ENCODE peak calls at places on chromosomes 11 and 22, in seven cellular contexts. E is CD8-positive, alpha-beta memory T cell; W is NAMALWA; C is Calu3; T is adipocyte; V is stimulated activated CD4-positive, alpha-beta T cell treated with anti-CD3 and anti-CD28 coated beads, Interleukin-12 subunit alpha, Interleukin-12 subunit beta, amount 100 ng/mL, for 48 hours; Z is hippocampal formation. B is an unnamed sample.

GRCh38 chr11:72867970-72868369 is 53.8 kb downstream of the ATG16L2 start:
- DNase-seq in E (no peak), W (no peak), C (no peak), T (no peak), V (no peak), Z (no peak), B (no peak)

GRCh38 chr11:62012451-62013265 is 45.2 kb upstream of the FTH1 start:
- DNase-seq in E (no peak), W (no peak), C (peak; percentile 18), T (peak; percentile 24), V (no peak), Z (no peak), B (no peak)

GRCh38 chr11:131998020-131998419 is 627.6 kb downstream of the NTM start:
- DNase-seq in E (no peak), W (no peak), C (no peak), T (no peak), V (no peak), Z (no peak), B (no peak)

GRCh38 chr11:47863189-47863892 is 15.2 kb upstream of the NUP160 start:
- DNase-seq in E (peak; percentile 39), W (peak; percentile 80), C (no peak), T (peak; percentile 93), V (no peak), Z (peak; percentile 12), B (peak; percentile 66)

GRCh38 chr22:43333978-43334377 is 9.2 kb downstream of the SCUBE1 start:
- DNase-seq in E (no peak), W (no peak), C (no peak), T (no peak), V (no peak), Z (no peak), B (no peak)

GRCh38 chr11:8735094-8735493 is 52.5 kb downstream of the RPL27A start:
- DNase-seq in E (no peak), W (no peak), C (no peak), T (no peak), V (no peak), Z (no peak), B (no peak)

GRCh38 chr11:11243790-11244469 is 109.1 kb downstream of the CSNK2A3 start:
- DNase-seq in E (peak; percentile 23), W (peak; percentile 90), C (peak; percentile 42), T (no peak), V (no peak), Z (no peak), B (peak; percentile 87)

GRCh38 chr11:9760180-9760550 is 96.3 kb downstream of the SWAP70 start:
- DNase-seq in E (no peak), W (no peak), C (no peak), T (peak; percentile 92), V (no peak), Z (peak; percentile 29), B (no peak)

GRCh38 chr22:38353142-38353629 is 36.0 kb upstream of the CSNK1E start:
- DNase-seq in E (peak; percentile 63), W (peak; percentile 64), C (peak; percentile 81), T (peak; percentile 82), V (peak; percentile 33), Z (no peak), B (peak; percentile 63)

GRCh38 chr11:92801685-92802084 is 167.8 kb upstream of the MTNR1B start:
- DNase-seq in E (no peak), W (no peak), C (no peak), T (no peak), V (no peak), Z (no peak), B (no peak)

GRCh38 chr22:25406510-25407210 is 157.8 kb upstream of the GRK3 start:
- DNase-seq in E (no peak), W (no peak), C (no peak), T (no peak), V (no peak), Z (no peak), B (no peak)

GRCh38 chr11:72629266-72629665 is 45.0 kb downstream of the PDE2A start:
- DNase-seq in E (no peak), W (no peak), C (no peak), T (no peak), V (no peak), Z (peak; percentile 46), B (no peak)

GRCh38 chr22:32389685-32390084 is 22.4 kb downstream of the RTCB start:
- DNase-seq in E (no peak), W (peak; percentile 59), C (peak; percentile 22), T (peak; percentile 26), V (no peak), Z (no peak), B (peak; percentile 13)

GRCh38 chr11:119319702-119320592 is 3.0 kb upstream of the MCAM start:
- DNase-seq in E (no peak), W (no peak), C (no peak), T (no peak), V (no peak), Z (peak; percentile 61), B (no peak)

GRCh38 chr11:75347781-75348613 is 3.5 kb downstream of the ARRB1 start:
- DNase-seq in E (no peak), W (no peak), C (no peak), T (peak; percentile 86), V (no peak), Z (no peak), B (no peak)

GRCh38 chr11:107719557-107720304 is 7.9 kb upstream of the SLN start:
- DNase-seq in E (no peak), W (no peak), C (no peak), T (peak; percentile 23), V (no peak), Z (peak; percentile 59), B (no peak)

GRCh38 chr11:114183041-114183511 is 113.1 kb upstream of the NNMT start:
- DNase-seq in E (peak; percentile 57), W (no peak), C (no peak), T (no peak), V (peak; percentile 28), Z (no peak), B (peak; percentile 56)

GRCh38 chr22:48323746-48324145 is 1503.9 kb downstream of the BRD1 start:
- DNase-seq in E (no peak), W (no peak), C (no peak), T (no peak), V (no peak), Z (no peak), B (no peak)

GRCh38 chr11:7571640-7572000 is 57.8 kb downstream of the PPFIBP2 start:
- DNase-seq in E (no peak), W (peak; percentile 12), C (peak; percentile 88), T (peak; percentile 91), V (no peak), Z (peak; percentile 75), B (peak; percentile 23)

GRCh38 chr11:6992457-6993431 is 27.4 kb downstream of the ZNF214 start:
- DNase-seq in E (no peak), W (no peak), C (no peak), T (peak; percentile 84), V (no peak), Z (no peak), B (no peak)

GRCh38 chr11:107457205-107457557 is 444 bp downstream of the CWF19L2 start:
- DNase-seq in E (no peak), W (peak; percentile 59), C (no peak), T (peak; percentile 32), V (no peak), Z (no peak), B (peak; percentile 53)

GRCh38 chr11:104191124-104191523 is 27.2 kb upstream of the PDGFD start:
- DNase-seq in E (no peak), W (no peak), C (no peak), T (peak; percentile 48), V (no peak), Z (no peak), B (no peak)

GRCh38 chr11:64032050-64032449 is 3.7 kb upstream of the FLRT1 start:
- DNase-seq in E (no peak), W (no peak), C (no peak), T (no peak), V (no peak), Z (no peak), B (no peak)

GRCh38 chr11:57679396-57679795 is 11.5 kb downstream of the ZDHHC5 start:
- DNase-seq in E (no peak), W (no peak), C (no peak), T (no peak), V (no peak), Z (no peak), B (no peak)

GRCh38 chr11:66353762-66354161 is 6.3 kb upstream of the B4GAT1 start:
- DNase-seq in E (no peak), W (no peak), C (no peak), T (no peak), V (no peak), Z (no peak), B (no peak)

GRCh38 chr11:11157201-11157600 is 195.8 kb downstream of the CSNK2A3 start:
- DNase-seq in E (peak; percentile 67), W (peak; percentile 69), C (peak; percentile 36), T (peak; percentile 49), V (no peak), Z (no peak), B (peak; percentile 40)

GRCh38 chr11:1178906-1179305 is 21.2 kb downstream of the MUC5AC start:
- DNase-seq in E (no peak), W (no peak), C (no peak), T (no peak), V (no peak), Z (no peak), B (no peak)

GRCh38 chr11:69111578-69112247 is 44.0 kb upstream of the SMIM38 start:
- DNase-seq in E (no peak), W (no peak), C (no peak), T (no peak), V (no peak), Z (no peak), B (no peak)

GRCh38 chr11:1203505-1204271 is 19.2 kb upstream of the MUC5B start:
- DNase-seq in E (no peak), W (no peak), C (peak; percentile 65), T (no peak), V (no peak), Z (no peak), B (no peak)

GRCh38 chr11:16843307-16843706 is 104.9 kb downstream of the C11orf58 start:
- DNase-seq in E (no peak), W (no peak), C (no peak), T (no peak), V (no peak), Z (no peak), B (no peak)

GRCh38 chr11:117931331-117931950 is 2.2 kb upstream of the TMPRSS13 start:
- DNase-seq in E (no peak), W (no peak), C (no peak), T (no peak), V (no peak), Z (no peak), B (no peak)